ENCODE peak calls at places on chromosomes 6 and 20, in four cellular contexts. One of them, this sample, is unnamed.

GRCh38 chr20:21981607-21982344 is 276.3 kb downstream of the PAX1 start:
- DNase-seq in CD8-positive, alpha-beta memory T cell: no peak
- DNase-seq in T follicular helper cell: no peak
- DNase-seq in substantia nigra: no peak
- DNase-seq in this sample: no peak

GRCh38 chr20:50188879-50189680 is 1.6 kb upstream of the CEBPB start:
- DNase-seq in substantia nigra: no peak
- DNase-seq in CD8-positive, alpha-beta memory T cell: no peak
- DNase-seq in T follicular helper cell: no peak
- DNase-seq in this sample: no peak

GRCh38 chr6:25169551-25170335 is 109.4 kb upstream of the CARMIL1 start:
- DNase-seq in CD8-positive, alpha-beta memory T cell: no peak
- DNase-seq in T follicular helper cell: no peak
- DNase-seq in substantia nigra: no peak
- DNase-seq in this sample: no peak

GRCh38 chr6:141041596-141042087 is 1091.1 kb upstream of the GJE1 start:
- DNase-seq in substantia nigra: no peak
- DNase-seq in T follicular helper cell: no peak
- DNase-seq in CD8-positive, alpha-beta memory T cell: no peak
- DNase-seq in this sample: no peak

GRCh38 chr20:4160761-4161305 is 145.5 kb upstream of the RNF24 start:
- DNase-seq in T follicular helper cell: peak
- DNase-seq in substantia nigra: peak
- DNase-seq in CD8-positive, alpha-beta memory T cell: no peak
- DNase-seq in this sample: no peak

GRCh38 chr20:62104234-62104789 is 18.0 kb upstream of the LSM14B start:
- DNase-seq in T follicular helper cell: no peak
- DNase-seq in substantia nigra: no peak
- DNase-seq in CD8-positive, alpha-beta memory T cell: no peak
- DNase-seq in this sample: no peak

GRCh38 chr6:10397756-10398438 is 17.0 kb downstream of the TFAP2A start:
- DNase-seq in substantia nigra: no peak
- DNase-seq in T follicular helper cell: no peak
- DNase-seq in CD8-positive, alpha-beta memory T cell: no peak
- DNase-seq in this sample: no peak

GRCh38 chr20:31968299-31969126 is 562 bp downstream of the XKR7 start:
- DNase-seq in CD8-positive, alpha-beta memory T cell: peak
- DNase-seq in substantia nigra: peak
- DNase-seq in T follicular helper cell: peak
- DNase-seq in this sample: no peak

GRCh38 chr6:133815313-133815712 is 73.6 kb upstream of the TCF21 start:
- DNase-seq in CD8-positive, alpha-beta memory T cell: no peak
- DNase-seq in T follicular helper cell: no peak
- DNase-seq in substantia nigra: no peak
- DNase-seq in this sample: no peak

GRCh38 chr6:104484626-104485025 is 375.1 kb downstream of the HACE1 start:
- DNase-seq in T follicular helper cell: no peak
- DNase-seq in substantia nigra: no peak
- DNase-seq in CD8-positive, alpha-beta memory T cell: no peak
- DNase-seq in this sample: no peak

GRCh38 chr6:111805511-111806181 is 67.6 kb downstream of the FYN start:
- DNase-seq in substantia nigra: no peak
- DNase-seq in T follicular helper cell: no peak
- DNase-seq in CD8-positive, alpha-beta memory T cell: no peak
- DNase-seq in this sample: peak

GRCh38 chr20:52972190-52972937 is at the start of gene TSHZ2:
- DNase-seq in substantia nigra: no peak
- DNase-seq in T follicular helper cell: peak
- DNase-seq in CD8-positive, alpha-beta memory T cell: no peak
- DNase-seq in this sample: no peak

GRCh38 chr20:40591104-40591503 is 97.9 kb downstream of the MAFB start:
- DNase-seq in CD8-positive, alpha-beta memory T cell: no peak
- DNase-seq in substantia nigra: no peak
- DNase-seq in T follicular helper cell: no peak
- DNase-seq in this sample: no peak

GRCh38 chr20:38863024-38863851 is 57.7 kb downstream of the PPP1R16B start:
- DNase-seq in T follicular helper cell: peak
- DNase-seq in substantia nigra: no peak
- DNase-seq in CD8-positive, alpha-beta memory T cell: peak
- DNase-seq in this sample: peak

GRCh38 chr6:149925253-149925973 is 2.5 kb upstream of the RAET1G start:
- DNase-seq in substantia nigra: no peak
- DNase-seq in T follicular helper cell: no peak
- DNase-seq in CD8-positive, alpha-beta memory T cell: no peak
- DNase-seq in this sample: no peak

GRCh38 chr6:75049308-75049707 is 156.5 kb downstream of the COL12A1 start:
- DNase-seq in T follicular helper cell: no peak
- DNase-seq in CD8-positive, alpha-beta memory T cell: no peak
- DNase-seq in substantia nigra: no peak
- DNase-seq in this sample: no peak

GRCh38 chr20:14896569-14896968 is 559.2 kb upstream of the FLRT3 start:
- DNase-seq in CD8-positive, alpha-beta memory T cell: no peak
- DNase-seq in T follicular helper cell: no peak
- DNase-seq in substantia nigra: no peak
- DNase-seq in this sample: no peak

GRCh38 chr20:8190043-8190880 is 58.2 kb downstream of the PLCB1 start:
- DNase-seq in substantia nigra: no peak
- DNase-seq in CD8-positive, alpha-beta memory T cell: no peak
- DNase-seq in T follicular helper cell: no peak
- DNase-seq in this sample: no peak

GRCh38 chr20:16025084-16025483 is 548.2 kb downstream of the KIF16B start:
- DNase-seq in CD8-positive, alpha-beta memory T cell: no peak
- DNase-seq in T follicular helper cell: no peak
- DNase-seq in substantia nigra: no peak
- DNase-seq in this sample: no peak

GRCh38 chr20:15674253-15675145 is 898.7 kb downstream of the KIF16B start:
- DNase-seq in substantia nigra: no peak
- DNase-seq in CD8-positive, alpha-beta memory T cell: no peak
- DNase-seq in T follicular helper cell: no peak
- DNase-seq in this sample: no peak

GRCh38 chr20:23232219-23232581 is 118.4 kb upstream of the NXT1 start:
- DNase-seq in T follicular helper cell: no peak
- DNase-seq in CD8-positive, alpha-beta memory T cell: no peak
- DNase-seq in substantia nigra: no peak
- DNase-seq in this sample: no peak

GRCh38 chr20:17823382-17824144 is 123.8 kb downstream of the BANF2 start:
- DNase-seq in CD8-positive, alpha-beta memory T cell: no peak
- DNase-seq in substantia nigra: no peak
- DNase-seq in T follicular helper cell: no peak
- DNase-seq in this sample: no peak

This sample was measured in GM12878.